ENCODE peak calls at places on chromosomes 11 and 22, in eight cellular contexts. N, Z, E, C, R, T, L and I are unnamed samples.

GRCh38 chr11:126109941-126110731 is 47.5 kb upstream of the CDON start:
- DNase-seq in N (no peak), Z (no peak), E (no peak), C (no peak), R (peak; percentile 44), T (peak; percentile 74), L (no peak), I (peak; percentile 75)

GRCh38 chr11:45453721-45454120 is 167.6 kb upstream of the SYT13 start:
- DNase-seq in N (no peak), Z (no peak), E (no peak), C (no peak), R (no peak), T (no peak), L (no peak), I (no peak)

GRCh38 chr11:10329935-10330334 is 25.1 kb downstream of the ADM start:
- DNase-seq in N (no peak), Z (no peak), E (no peak), C (no peak), R (no peak), T (peak; percentile 92), L (no peak), I (peak; percentile 86)

GRCh38 chr11:9895016-9895415 is 231.1 kb downstream of the SWAP70 start:
- DNase-seq in N (no peak), Z (no peak), E (no peak), C (no peak), R (no peak), T (no peak), L (no peak), I (peak; percentile 52)

GRCh38 chr11:109865558-109866186 is 227.5 kb upstream of the ZC3H12C start:
- DNase-seq in N (peak; percentile 30), Z (no peak), E (no peak), C (no peak), R (no peak), T (no peak), L (peak; percentile 21), I (no peak)

GRCh38 chr11:69909561-69910518 is 90.6 kb upstream of the FGF3 start:
- DNase-seq in N (no peak), Z (no peak), E (no peak), C (no peak), R (peak; percentile 21), T (no peak), L (peak; percentile 66), I (no peak)

GRCh38 chr22:23182289-23183106 is 2.2 kb downstream of the BCR start:
- DNase-seq in N (no peak), Z (peak; percentile 56), E (no peak), C (no peak), R (peak; percentile 61), T (no peak), L (peak; percentile 47), I (peak; percentile 31)

GRCh38 chr22:36790648-36791047 is 14.7 kb upstream of the IFT27 start:
- DNase-seq in N (no peak), Z (no peak), E (no peak), C (no peak), R (peak; percentile 59), T (no peak), L (no peak), I (no peak)

GRCh38 chr11:111735262-111736116 is 30.7 kb downstream of the PPP2R1B start:
- DNase-seq in N (no peak), Z (peak; percentile 84), E (no peak), C (no peak), R (peak; percentile 84), T (peak; percentile 99), L (no peak), I (peak; percentile 98)

GRCh38 chr11:2998073-2998850 is 6.1 kb upstream of the NAP1L4 start:
- DNase-seq in N (no peak), Z (no peak), E (no peak), C (no peak), R (no peak), T (no peak), L (no peak), I (no peak)

GRCh38 chr11:64007629-64008282 is 21.5 kb downstream of the OTUB1 start:
- DNase-seq in N (peak; percentile 77), Z (peak; percentile 85), E (peak; percentile 54), C (no peak), R (peak; percentile 74), T (peak; percentile 18), L (peak; percentile 95), I (no peak)

GRCh38 chr22:24107668-24108067 is 73.6 kb upstream of the SUSD2 start:
- DNase-seq in N (no peak), Z (no peak), E (no peak), C (no peak), R (no peak), T (peak; percentile 92), L (no peak), I (peak; percentile 72)

GRCh38 chr11:115911656-115912055 is 407.4 kb upstream of the CADM1 start:
- DNase-seq in N (no peak), Z (no peak), E (no peak), C (no peak), R (no peak), T (no peak), L (no peak), I (no peak)

GRCh38 chr22:46362221-46362933 is 26.9 kb downstream of the TRMU start:
- DNase-seq in N (no peak), Z (no peak), E (no peak), C (no peak), R (no peak), T (peak; percentile 9), L (no peak), I (no peak)

GRCh38 chr11:21988477-21988876 is 204.4 kb upstream of the ANO5 start:
- DNase-seq in N (no peak), Z (peak; percentile 6), E (no peak), C (no peak), R (no peak), T (no peak), L (no peak), I (no peak)

DNA sequence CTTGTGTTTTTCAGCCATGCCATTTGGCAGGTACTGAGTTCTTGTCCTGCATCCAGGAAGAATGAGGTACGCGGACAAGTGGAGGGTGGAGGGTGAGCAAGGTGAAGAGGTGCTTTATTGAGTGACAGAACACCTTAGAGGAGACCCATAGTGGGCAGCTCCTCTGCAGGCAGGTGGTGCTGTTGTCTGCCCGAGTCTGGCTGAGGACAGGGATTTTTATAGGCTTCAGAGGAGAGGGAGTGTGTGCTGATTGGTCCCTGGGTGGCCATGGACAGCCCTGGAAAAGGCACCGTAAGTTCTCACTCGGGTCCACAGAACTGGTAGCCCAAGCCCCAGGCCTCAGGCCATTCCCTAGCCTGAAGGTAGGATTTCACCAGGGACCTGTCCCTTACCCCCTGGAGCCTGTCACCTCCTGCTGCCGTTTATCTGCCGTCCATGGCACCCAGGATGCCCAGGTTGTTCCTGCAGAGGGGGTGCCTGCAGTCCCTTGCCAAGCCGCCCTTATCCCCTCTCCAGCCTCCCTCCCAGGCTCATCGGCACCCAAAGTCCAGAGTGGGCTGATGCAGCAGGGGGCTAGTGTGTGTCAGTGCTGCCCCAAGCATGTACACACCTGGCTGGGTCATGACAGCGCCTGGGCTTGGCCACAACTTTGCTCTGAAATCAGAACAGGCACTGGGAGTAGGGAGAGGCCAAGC is 213.6 kb downstream of the LRRC4C start:
- DNase-seq in N (peak; percentile 57), Z (no peak), E (no peak), C (no peak), R (no peak), T (no peak), L (peak; percentile 22), I (no peak)
- TF ChIP-seq CTCF in N (peak; percentile 52), Z (peak; percentile 5), E (no peak), C (peak; percentile 39), R (no peak), T (no peak), L (peak; percentile 22), I (no peak)

DNA sequence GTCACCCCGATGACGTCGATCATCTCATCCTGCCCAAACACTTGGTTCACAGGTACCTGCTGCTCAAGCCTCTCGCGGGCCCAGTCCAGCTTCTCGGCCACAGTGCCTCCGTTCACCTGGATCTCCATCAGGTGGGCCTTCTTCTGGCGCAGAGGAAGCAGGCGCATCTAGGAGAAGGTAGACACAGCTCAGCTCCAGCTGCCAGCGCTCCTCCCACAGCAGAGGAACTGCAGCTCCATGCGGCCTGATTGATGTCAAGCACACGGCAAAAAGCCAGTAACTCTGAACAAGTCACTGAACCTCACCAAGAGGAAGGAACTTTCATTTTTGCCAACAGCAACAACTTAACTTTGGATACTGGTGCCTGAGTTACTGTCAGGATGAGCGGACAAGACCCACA is 4.0 kb downstream of the RPL3 start:
- DNase-seq in N (no peak), Z (no peak), E (no peak), C (no peak), R (no peak), T (no peak), L (no peak), I (no peak)
- H4K20me1 ChIP-seq in N (peaks cover 8% of the 10 kb centered on the region), Z (peaks cover 79% of the 10 kb centered on the region), E (peaks cover 55% of the 10 kb centered on the region), C (peaks cover 52% of the 10 kb centered on the region), R (peaks cover 76% of the 10 kb centered on the region), T (peaks cover 2% of the 10 kb centered on the region), L (peaks cover 61% of the 10 kb centered on the region), I (peaks cover 89% of the 10 kb centered on the region)

GRCh38 chr11:36155770-36156485 is 133.3 kb downstream of the COMMD9 start:
- DNase-seq in N (no peak), Z (no peak), E (no peak), C (no peak), R (no peak), T (peak; percentile 32), L (peak; percentile 24), I (no peak)
- H3K4me2 ChIP-seq in N (no peak overlapping the region), Z (no peak overlapping the region), E (no peak overlapping the region), C (no peak overlapping the region), R (no peak overlapping the region), T (no peak overlapping the region), L (no peak overlapping the region), I (peak overlapping the region; percentile 38)

GRCh38 chr11:47478651-47479329 is 29.9 kb upstream of the RAPSN start:
- DNase-seq in N (no peak), Z (no peak), E (no peak), C (no peak), R (no peak), T (no peak), L (no peak), I (no peak)

GRCh38 chr11:47480762-47481161 is 31.8 kb upstream of the RAPSN start:
- DNase-seq in N (no peak), Z (no peak), E (no peak), C (no peak), R (no peak), T (no peak), L (no peak), I (no peak)

DNA sequence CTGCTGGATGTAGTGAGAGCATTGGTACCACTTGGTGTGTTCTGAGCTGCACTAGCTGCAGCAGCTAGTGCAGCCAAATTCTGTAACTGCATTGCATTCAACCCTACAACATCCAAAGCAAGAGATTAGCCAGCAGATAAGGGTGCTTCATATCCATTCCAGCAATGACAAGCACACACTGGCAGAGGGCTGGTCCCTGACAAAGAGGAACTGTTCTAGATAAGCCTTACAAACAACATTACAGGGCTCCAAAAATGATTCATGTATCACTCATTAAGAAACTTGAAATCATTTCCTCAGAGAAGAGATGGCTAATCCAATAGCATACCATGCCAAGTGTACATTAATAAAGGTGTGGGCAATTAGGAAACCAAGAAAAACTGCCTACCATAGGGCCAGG is 28.4 kb upstream of the RAPSN start:
- DNase-seq in N (no peak), Z (no peak), E (no peak), C (no peak), R (no peak), T (no peak), L (no peak), I (peak; percentile 62)
- TF ChIP-seq CTCF in N (no peak), Z (no peak), E (no peak), C (no peak), R (no peak), T (no peak), L (no peak), I (no peak)